ENCODE peak calls at places on chromosomes 4 and X, in six cellular contexts. One of them, this sample, is unnamed.

GRCh38 chrX:110322603-110323002 is 4.7 kb upstream of the AMMECR1 start:
- DNase-seq in K562: no peak
- DNase-seq in WTC11: no peak
- DNase-seq in endothelial cell of umbilical vein: no peak
- DNase-seq in HepG2: no peak
- DNase-seq in H1: no peak
- DNase-seq in this sample: no peak

GRCh38 chr4:72846280-72847111 is 223.0 kb downstream of the COX18 start:
- DNase-seq in K562: peak
- DNase-seq in WTC11: peak
- DNase-seq in endothelial cell of umbilical vein: no peak
- DNase-seq in HepG2: peak
- DNase-seq in H1: peak
- DNase-seq in this sample: peak

GRCh38 chrX:67520671-67521070 is 23.1 kb upstream of the AR start:
- DNase-seq in K562: no peak
- DNase-seq in WTC11: no peak
- DNase-seq in endothelial cell of umbilical vein: peak
- DNase-seq in HepG2: no peak
- DNase-seq in H1: no peak
- DNase-seq in this sample: no peak

GRCh38 chr4:88985088-88985779 is 71.8 kb downstream of the FAM13A start:
- DNase-seq in K562: no peak
- DNase-seq in WTC11: no peak
- DNase-seq in endothelial cell of umbilical vein: no peak
- DNase-seq in HepG2: no peak
- DNase-seq in H1: no peak
- DNase-seq in this sample: no peak

GRCh38 chr4:174198396-174199179 is 84.9 kb downstream of the FBXO8 start:
- DNase-seq in K562: peak
- DNase-seq in WTC11: no peak
- DNase-seq in endothelial cell of umbilical vein: peak
- DNase-seq in HepG2: no peak
- DNase-seq in H1: no peak
- DNase-seq in this sample: peak

GRCh38 chrX:80022363-80023031 is 7.9 kb downstream of the TBX22 start:
- DNase-seq in K562: no peak
- DNase-seq in WTC11: peak
- DNase-seq in endothelial cell of umbilical vein: no peak
- DNase-seq in HepG2: no peak
- DNase-seq in H1: peak
- DNase-seq in this sample: no peak

GRCh38 chr4:150181536-150181935 is 103.3 kb downstream of the DCLK2 start:
- DNase-seq in K562: no peak
- DNase-seq in WTC11: no peak
- DNase-seq in endothelial cell of umbilical vein: peak
- DNase-seq in HepG2: no peak
- DNase-seq in H1: no peak
- DNase-seq in this sample: no peak

GRCh38 chr4:96164814-96165351 is 325.0 kb downstream of the PDHA2 start:
- DNase-seq in K562: no peak
- DNase-seq in WTC11: no peak
- DNase-seq in endothelial cell of umbilical vein: no peak
- DNase-seq in HepG2: no peak
- DNase-seq in H1: no peak
- DNase-seq in this sample: no peak

GRCh38 chr4:74630551-74630950 is 163.8 kb downstream of the BTC start:
- DNase-seq in K562: no peak
- DNase-seq in WTC11: no peak
- DNase-seq in endothelial cell of umbilical vein: no peak
- DNase-seq in HepG2: no peak
- DNase-seq in H1: no peak
- DNase-seq in this sample: no peak

GRCh38 chrX:135178636-135179035 is 7.4 kb upstream of the CT55 start:
- DNase-seq in K562: no peak
- DNase-seq in WTC11: no peak
- DNase-seq in endothelial cell of umbilical vein: no peak
- DNase-seq in HepG2: no peak
- DNase-seq in H1: no peak
- DNase-seq in this sample: no peak

GRCh38 chr4:88060431-88060830 is 53.0 kb downstream of the PKD2 start:
- DNase-seq in K562: no peak
- DNase-seq in WTC11: no peak
- DNase-seq in endothelial cell of umbilical vein: peak
- DNase-seq in HepG2: no peak
- DNase-seq in H1: no peak
- DNase-seq in this sample: no peak

GRCh38 chr4:113222006-113222405 is 172.6 kb downstream of the ANK2 start:
- DNase-seq in K562: no peak
- DNase-seq in WTC11: no peak
- DNase-seq in endothelial cell of umbilical vein: no peak
- DNase-seq in HepG2: no peak
- DNase-seq in H1: no peak
- DNase-seq in this sample: no peak

DNA sequence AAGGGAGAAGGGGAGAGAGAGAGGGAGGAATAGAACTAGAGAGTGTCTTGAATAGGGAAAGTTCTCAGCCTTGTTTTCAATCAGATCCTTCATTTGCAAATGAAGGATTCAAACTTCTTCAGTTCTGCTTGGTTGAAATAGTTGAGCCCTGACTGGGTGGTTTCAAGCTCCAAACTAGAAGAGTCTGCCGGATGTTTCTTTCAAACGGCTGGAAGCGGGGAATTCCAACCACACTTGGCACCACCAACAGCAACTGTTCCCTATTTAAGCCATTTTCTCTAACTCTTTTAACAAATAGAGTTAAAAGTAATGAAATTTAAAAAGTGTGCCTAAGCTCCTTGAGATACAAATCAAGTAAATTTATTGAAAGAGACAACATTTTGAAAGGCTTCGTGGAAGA is 67.5 kb upstream of the DDX60 start:
- DNase-seq in K562: no peak
- DNase-seq in WTC11: no peak
- DNase-seq in endothelial cell of umbilical vein: peak
- DNase-seq in HepG2: no peak
- DNase-seq in H1: no peak
- DNase-seq in this sample: no peak
- TF ChIP-seq JUN in K562: no peak
- TF ChIP-seq JUN in WTC11: no peak
- TF ChIP-seq JUN in endothelial cell of umbilical vein: no peak
- TF ChIP-seq JUN in HepG2: no peak
- TF ChIP-seq JUN in H1: no peak
- TF ChIP-seq JUN in this sample: no peak

GRCh38 chr4:138646383-138646782 is 369.2 kb upstream of the NOCT start:
- DNase-seq in K562: no peak
- DNase-seq in WTC11: no peak
- DNase-seq in endothelial cell of umbilical vein: no peak
- DNase-seq in HepG2: no peak
- DNase-seq in H1: no peak
- DNase-seq in this sample: no peak
- TF ChIP-seq JUN in K562: no peak
- TF ChIP-seq JUN in WTC11: no peak
- TF ChIP-seq JUN in endothelial cell of umbilical vein: no peak
- TF ChIP-seq JUN in HepG2: no peak
- TF ChIP-seq JUN in H1: no peak
- TF ChIP-seq JUN in this sample: no peak

DNA sequence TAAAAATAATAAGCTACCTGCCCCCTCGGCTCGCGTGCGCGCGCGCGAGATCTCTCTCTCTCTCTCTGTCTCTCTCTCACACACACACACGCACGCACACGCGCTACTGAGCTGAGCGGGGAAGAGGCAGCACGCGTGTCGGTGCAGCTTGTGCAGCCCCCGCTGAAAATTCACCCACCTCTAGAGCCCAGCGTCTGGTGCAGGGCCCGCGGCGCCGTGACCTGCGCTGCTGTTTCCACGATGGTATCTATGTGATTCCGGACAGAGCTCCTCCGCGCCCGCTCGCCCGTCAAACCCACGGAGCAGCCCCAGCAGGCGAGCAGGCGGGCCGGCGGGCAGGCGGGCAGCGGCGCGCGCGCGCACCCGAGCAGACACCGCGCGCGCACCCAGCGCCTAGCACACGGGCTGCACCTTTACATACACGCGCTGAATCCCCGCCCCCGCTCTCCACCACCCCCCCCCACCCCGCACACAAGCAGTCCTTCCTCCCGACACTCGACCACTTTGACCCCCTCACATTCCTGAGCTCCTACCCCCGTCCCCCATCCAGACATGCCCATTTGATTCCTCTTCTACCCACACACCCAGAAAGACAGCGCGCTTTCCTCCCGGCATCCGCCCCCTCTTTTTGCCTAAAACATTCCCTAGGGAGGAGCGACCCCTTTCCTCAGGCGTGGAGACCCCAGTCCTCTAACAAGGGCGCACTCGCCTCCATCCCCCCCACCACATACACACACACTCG is 1.0 kb downstream of the SLITRK4 start:
- DNase-seq in K562: no peak
- DNase-seq in WTC11: no peak
- DNase-seq in endothelial cell of umbilical vein: no peak
- DNase-seq in HepG2: no peak
- DNase-seq in H1: no peak
- DNase-seq in this sample: no peak
- TF ChIP-seq JUN in K562: no peak
- TF ChIP-seq JUN in WTC11: no peak
- TF ChIP-seq JUN in endothelial cell of umbilical vein: no peak
- TF ChIP-seq JUN in HepG2: no peak
- TF ChIP-seq JUN in H1: no peak
- TF ChIP-seq JUN in this sample: no peak

DNA sequence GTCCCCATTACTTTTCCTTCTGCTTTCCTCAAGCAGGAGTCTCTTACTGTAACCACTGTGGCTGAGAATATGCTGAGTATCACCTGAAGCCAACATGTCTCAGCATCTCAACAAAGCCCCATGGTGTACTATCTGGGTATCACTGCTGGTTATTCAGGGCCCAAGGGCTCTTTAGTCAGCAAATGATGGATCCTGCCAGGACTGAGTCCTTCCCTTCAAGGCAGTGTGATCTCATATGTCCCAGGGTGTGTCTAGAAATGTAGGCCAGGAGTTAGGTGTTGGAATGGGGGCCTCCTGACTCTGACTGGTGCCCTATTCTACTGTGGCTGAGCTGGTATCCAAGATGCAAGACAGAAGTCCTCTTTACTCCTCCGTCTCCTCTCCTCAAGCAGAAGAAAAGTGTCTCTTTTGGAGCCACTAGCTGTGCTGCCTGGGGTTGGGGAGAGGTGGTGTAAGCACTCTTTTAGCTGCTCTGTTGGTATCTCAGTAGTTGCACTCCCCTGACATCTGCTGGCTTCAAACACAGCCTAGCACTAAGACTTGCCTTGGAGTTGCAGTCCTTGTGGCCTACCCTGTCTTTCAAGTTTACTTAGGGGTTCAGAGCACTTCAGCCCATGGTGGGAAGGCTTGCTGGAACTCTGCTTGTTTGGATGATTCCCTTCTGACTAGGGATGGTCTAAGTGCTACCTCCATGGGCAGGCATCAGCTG is 28.6 kb downstream of the OCIAD2 start:
- DNase-seq in K562: no peak
- DNase-seq in WTC11: no peak
- DNase-seq in endothelial cell of umbilical vein: no peak
- DNase-seq in HepG2: no peak
- DNase-seq in H1: no peak
- DNase-seq in this sample: no peak
- TF ChIP-seq JUN in K562: no peak
- TF ChIP-seq JUN in WTC11: no peak
- TF ChIP-seq JUN in endothelial cell of umbilical vein: no peak
- TF ChIP-seq JUN in HepG2: no peak
- TF ChIP-seq JUN in H1: no peak
- TF ChIP-seq JUN in this sample: no peak

GRCh38 chr4:82758701-82759685 is 39.6 kb downstream of the SCD5 start:
- DNase-seq in K562: no peak
- DNase-seq in WTC11: no peak
- DNase-seq in endothelial cell of umbilical vein: no peak
- DNase-seq in HepG2: no peak
- DNase-seq in H1: no peak
- DNase-seq in this sample: no peak
- TF ChIP-seq JUN in K562: no peak
- TF ChIP-seq JUN in WTC11: no peak
- TF ChIP-seq JUN in endothelial cell of umbilical vein: no peak
- TF ChIP-seq JUN in HepG2: no peak
- TF ChIP-seq JUN in H1: no peak
- TF ChIP-seq JUN in this sample: no peak

GRCh38 chrX:11336201-11336600 is 43.0 kb downstream of the AMELX start:
- DNase-seq in K562: no peak
- DNase-seq in WTC11: no peak
- DNase-seq in endothelial cell of umbilical vein: peak
- DNase-seq in HepG2: no peak
- DNase-seq in H1: no peak
- DNase-seq in this sample: no peak

GRCh38 chrX:11337292-11338009 is 44.2 kb downstream of the AMELX start:
- DNase-seq in K562: no peak
- DNase-seq in WTC11: no peak
- DNase-seq in endothelial cell of umbilical vein: no peak
- DNase-seq in HepG2: no peak
- DNase-seq in H1: no peak
- DNase-seq in this sample: no peak

GRCh38 chrX:11346283-11346682 is 53.1 kb downstream of the AMELX start:
- DNase-seq in K562: no peak
- DNase-seq in WTC11: no peak
- DNase-seq in endothelial cell of umbilical vein: no peak
- DNase-seq in HepG2: no peak
- DNase-seq in H1: no peak
- DNase-seq in this sample: no peak

DNA sequence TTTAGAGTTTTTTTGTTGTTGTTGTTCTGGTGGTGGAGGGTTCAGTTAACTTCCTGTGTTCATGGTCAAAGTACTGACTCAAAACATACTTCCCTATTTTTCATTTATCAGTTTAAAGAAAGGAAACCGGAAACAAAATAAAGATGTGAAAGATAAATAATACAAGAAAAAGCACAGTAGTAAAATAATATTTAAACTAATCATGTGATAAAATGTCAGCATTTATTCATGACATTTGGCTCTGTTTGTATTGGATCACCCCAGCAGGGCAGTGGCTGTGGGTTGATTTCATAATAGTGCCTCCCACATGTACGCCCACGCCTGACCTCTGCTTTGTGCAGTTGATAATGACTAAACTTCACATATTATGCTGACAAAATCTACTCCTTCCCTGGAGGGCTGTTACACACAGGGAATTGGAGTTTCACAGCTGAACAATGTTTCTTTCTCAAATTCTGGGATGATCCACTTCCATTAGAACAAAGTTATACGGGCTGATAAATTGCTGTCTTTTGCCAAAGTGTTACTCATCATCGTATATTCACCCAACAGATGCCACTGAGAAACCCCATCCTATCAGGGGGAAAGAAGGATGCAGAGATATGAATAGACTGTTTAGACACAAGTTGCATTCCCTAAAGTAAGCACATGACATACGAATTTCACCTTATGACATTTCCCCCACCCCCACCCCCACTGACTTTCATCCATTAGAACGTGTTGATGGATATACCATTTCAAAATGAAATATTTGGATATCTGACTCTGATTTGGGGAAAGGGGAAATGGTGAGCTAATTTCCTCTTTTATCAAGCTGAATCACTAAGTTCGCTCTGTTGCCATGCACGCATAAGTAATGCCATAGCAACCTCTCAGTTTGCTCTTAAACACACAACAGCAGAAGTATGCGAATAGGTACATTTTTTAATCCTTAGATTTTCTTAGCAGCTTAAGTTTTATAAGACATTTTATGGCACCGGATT is 48.4 kb downstream of the AMELX start:
- DNase-seq in K562: peak
- DNase-seq in WTC11: no peak
- DNase-seq in endothelial cell of umbilical vein: peak
- DNase-seq in HepG2: no peak
- DNase-seq in H1: no peak
- DNase-seq in this sample: peak
- TF ChIP-seq JUN in K562: no peak
- TF ChIP-seq JUN in WTC11: no peak
- TF ChIP-seq JUN in endothelial cell of umbilical vein: peak
- TF ChIP-seq JUN in HepG2: no peak
- TF ChIP-seq JUN in H1: no peak
- TF ChIP-seq JUN in this sample: no peak